ENCODE peak calls at places on chromosome 18, in nine cellular contexts. Y is suprapubic skin, J is uterus, D is vagina, T is body of pancreas, Z is prostate gland, H is ovary, M is GM12892, X is adrenal gland. G is an unnamed sample.
A peak's percentile ranks its signal among the peaks of the same experiment; 100 is the strongest.

GRCh38 chr18:48806551-48807261 is 144.1 kb downstream of the SMAD7 start:
- DNase-seq in D (no peak), Z (no peak), M (no peak), Y (peak; percentile 72), H (peak; percentile 16), T (peak; percentile 11), X (peak; percentile 59), J (peak; percentile 13), G (peak; percentile 30)

GRCh38 chr18:72727038-72727690 is 140.6 kb downstream of the NETO1 start:
- DNase-seq in M (no peak), D (no peak), X (no peak), H (no peak), T (no peak), Z (no peak), J (no peak), Y (no peak), G (no peak)

GRCh38 chr18:22032392-22032961 is 136.9 kb upstream of the GATA6 start:
- DNase-seq in J (peak; percentile 46), Y (no peak), T (peak; percentile 34), H (no peak), D (no peak), X (no peak), Z (no peak), M (no peak), G (no peak)

GRCh38 chr18:44729631-44730101 is 49.0 kb downstream of the SETBP1 start:
- DNase-seq in M (no peak), H (no peak), D (no peak), Y (no peak), Z (no peak), T (no peak), J (no peak), X (no peak), G (no peak)

GRCh38 chr18:48608581-48608980 is 69.8 kb downstream of the CTIF start:
- DNase-seq in J (no peak), D (no peak), T (no peak), Z (no peak), Y (no peak), H (no peak), X (no peak), M (no peak), G (no peak)

GRCh38 chr18:26091047-26091630 is 726 bp upstream of the SS18 start:
- DNase-seq in H (peak; percentile 71), T (peak; percentile 49), X (peak; percentile 87), Y (no peak), M (no peak), J (peak; percentile 53), Z (no peak), D (peak; percentile 94), G (peak; percentile 77)

GRCh38 chr18:35998967-35999366 is 26.5 kb downstream of the RMP24 start:
- DNase-seq in H (no peak), X (no peak), M (no peak), D (no peak), Y (no peak), J (no peak), T (no peak), Z (no peak), G (no peak)

GRCh38 chr18:45254683-45255082 is 360.6 kb upstream of the SLC14A2 start:
- DNase-seq in D (no peak), Z (no peak), M (no peak), T (no peak), H (peak; percentile 34), Y (no peak), J (peak; percentile 19), X (no peak), G (no peak)

GRCh38 chr18:9787716-9788115 is 79.6 kb downstream of the RAB31 start:
- DNase-seq in H (no peak), D (no peak), Z (no peak), M (no peak), T (no peak), Y (no peak), X (no peak), J (no peak), G (no peak)

GRCh38 chr18:44946529-44947113 is 265.9 kb downstream of the SETBP1 start:
- DNase-seq in H (no peak), X (no peak), J (no peak), Y (no peak), M (no peak), T (no peak), D (no peak), Z (no peak), G (no peak)

GRCh38 chr18:57376503-57376902 is 24.1 kb downstream of the ST8SIA3 start:
- DNase-seq in T (no peak), Y (no peak), X (no peak), H (no peak), Z (no peak), D (no peak), J (no peak), M (no peak), G (no peak)

GRCh38 chr18:77478619-77479018 is 229.0 kb downstream of the GALR1 start:
- DNase-seq in T (peak; percentile 34), Y (no peak), M (no peak), X (peak; percentile 78), D (no peak), J (peak; percentile 53), Z (no peak), H (no peak), G (no peak)

GRCh38 chr18:46448347-46448746 is 208.7 kb downstream of the LOXHD1 start:
- DNase-seq in X (no peak), T (no peak), H (no peak), D (peak; percentile 18), Y (no peak), Z (no peak), J (no peak), M (no peak), G (no peak)

GRCh38 chr18:79664525-79665125 is 15.0 kb upstream of the CTDP1 start:
- DNase-seq in T (no peak), J (no peak), M (no peak), X (no peak), H (no peak), Z (no peak), D (no peak), Y (no peak), G (no peak)

GRCh38 chr18:6878881-6879280 is 149.4 kb downstream of the ARHGAP28 start:
- DNase-seq in T (no peak), Z (no peak), M (no peak), D (no peak), H (peak; percentile 30), Y (no peak), X (no peak), J (no peak), G (no peak)

GRCh38 chr18:28005164-28005563 is 171.8 kb downstream of the CDH2 start:
- DNase-seq in X (no peak), M (no peak), T (no peak), Y (no peak), H (no peak), Z (no peak), D (no peak), J (no peak), G (no peak)

GRCh38 chr18:944440-944839 is 39.8 kb downstream of the ADCYAP1 start:
- DNase-seq in X (no peak), J (no peak), M (no peak), D (no peak), Z (no peak), Y (no peak), H (no peak), T (no peak), G (no peak)

GRCh38 chr18:627211-627610 is 30.2 kb upstream of the TYMS start:
- DNase-seq in J (no peak), H (no peak), Y (no peak), T (no peak), D (no peak), Z (no peak), X (no peak), M (no peak), G (no peak)

GRCh38 chr18:3554091-3554601 is 104.2 kb downstream of the TGIF1 start:
- DNase-seq in Y (no peak), M (no peak), Z (no peak), H (no peak), D (no peak), T (no peak), X (no peak), J (no peak), G (no peak)

GRCh38 chr18:48913723-48914122 is 37.0 kb downstream of the SMAD7 start:
- DNase-seq in Y (no peak), T (no peak), M (no peak), Z (no peak), J (no peak), X (no peak), H (no peak), D (no peak), G (no peak)

GRCh38 chr18:75545189-75545588 is 117.7 kb upstream of the SMIM21 start:
- DNase-seq in D (peak; percentile 2), Z (no peak), X (no peak), T (no peak), J (no peak), M (no peak), H (no peak), Y (no peak), G (no peak)

GRCh38 chr18:36295880-36296301 is 1.6 kb upstream of the FHOD3 start:
- DNase-seq in J (no peak), Z (no peak), Y (no peak), M (no peak), T (no peak), H (peak; percentile 42), X (no peak), D (peak; percentile 67), G (no peak)

DNA sequence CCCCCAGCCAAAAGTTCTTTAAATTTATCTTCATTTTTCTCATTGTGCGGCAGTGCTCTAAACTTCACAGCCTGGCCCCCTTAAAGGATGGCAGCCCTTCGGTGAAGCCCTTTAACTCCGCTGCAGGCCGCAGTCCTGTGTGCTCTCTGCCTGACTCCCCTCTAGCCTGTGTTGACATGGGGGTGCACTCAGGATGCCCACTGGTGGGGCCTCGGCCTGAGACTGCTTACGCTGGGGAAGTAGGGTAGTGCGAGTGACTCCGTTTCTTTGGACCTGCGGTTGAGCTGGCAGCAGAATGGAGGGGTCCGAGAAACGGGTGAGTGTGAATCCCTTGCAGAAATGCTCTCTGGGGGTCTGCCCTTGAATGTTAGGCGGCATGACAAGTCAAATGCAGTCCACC is 5.6 kb downstream of the RAB12 start:
- DNase-seq in X (no peak), D (no peak), T (no peak), Y (no peak), Z (no peak), H (no peak), J (no peak), M (no peak), G (no peak)
- TF ChIP-seq POLR2A in X (no peak), D (no peak), T (no peak), Y (no peak), Z (no peak), H (no peak), J (no peak), M (no peak), G (no peak)

GRCh38 chr18:37403788-37404187 is 161.8 kb downstream of the CELF4 start:
- DNase-seq in Y (no peak), T (no peak), X (no peak), H (no peak), D (no peak), M (no peak), J (no peak), Z (no peak), G (no peak)
- TF ChIP-seq POLR2A in Y (no peak), T (no peak), X (no peak), H (no peak), D (no peak), M (no peak), J (no peak), Z (no peak), G (no peak)

GRCh38 chr18:12308386-12309100 is 502 bp downstream of the TUBB6 start:
- DNase-seq in M (peak; percentile 60), H (peak; percentile 89), T (peak; percentile 83), D (no peak), J (peak; percentile 90), Y (peak; percentile 94), X (peak; percentile 89), Z (peak; percentile 22), G (peak; percentile 79)
- TF ChIP-seq POLR2A in M (no peak), H (peak; percentile 70), T (peak; percentile 68), D (peak; percentile 37), J (peak; percentile 66), Y (peak; percentile 6), X (no peak), Z (peak; percentile 46), G (peak; percentile 34)

GRCh38 chr18:33159151-33159550 is 281.4 kb downstream of the CCDC178 start:
- DNase-seq in X (no peak), D (no peak), H (no peak), Y (no peak), J (no peak), Z (no peak), T (no peak), M (no peak), G (no peak)
- TF ChIP-seq POLR2A in X (no peak), D (no peak), H (no peak), Y (no peak), J (no peak), Z (no peak), T (no peak), M (no peak), G (no peak)